ENCODE peak calls at places on chromosomes 6 and 20, in five cellular contexts. M is GM12878, U is K562, I is upper lobe of left lung, G is HepG2. B is an unnamed sample. For H3K27me3, the result is how much of the 10 kb centered on the place peaks cover.

GRCh38 chr6:163787001-163787667 is 372.6 kb downstream of the QKI start:
- ATAC-seq in I (no peak), U (no peak), M (no peak), G (no peak), B (no peak)

GRCh38 chr6:83168556-83168955 is 24.5 kb downstream of the PGM3 start:
- ATAC-seq in M (no peak), I (no peak), U (no peak), G (no peak), B (no peak)

GRCh38 chr20:46715292-46715756 is 5.9 kb downstream of the SLC2A10 start:
- ATAC-seq in G (peak), I (no peak), U (no peak), M (no peak), B (peak)

GRCh38 chr6:48570656-48571055 is 459.7 kb upstream of the PTCHD4 start:
- ATAC-seq in I (no peak), U (no peak), M (peak), G (no peak), B (no peak)

GRCh38 chr6:133235219-133235618 is 5.9 kb upstream of the EYA4 start:
- ATAC-seq in G (no peak), I (no peak), U (no peak), M (no peak), B (no peak)

GRCh38 chr20:36175016-36175415 is 20.5 kb downstream of the EPB41L1 start:
- ATAC-seq in I (no peak), U (no peak), M (no peak), G (no peak), B (no peak)

GRCh38 chr6:14275493-14275851 is 157.9 kb downstream of the CD83 start:
- ATAC-seq in M (no peak), I (no peak), U (no peak), G (no peak), B (no peak)

GRCh38 chr6:81682858-81683257 is 69.6 kb downstream of the TENT5A start:
- ATAC-seq in I (no peak), U (no peak), G (no peak), M (no peak), B (no peak)

GRCh38 chr20:45313943-45314342 is 5.8 kb upstream of the MATN4 start:
- ATAC-seq in G (no peak), U (no peak), M (no peak), I (no peak), B (no peak)

GRCh38 chr6:46323312-46323965 is 152.7 kb upstream of the ENPP5 start:
- ATAC-seq in G (no peak), I (no peak), U (no peak), M (no peak), B (peak)

GRCh38 chr20:58853976-58854637 is 1.6 kb downstream of the GNAS start:
- ATAC-seq in G (no peak), I (no peak), M (no peak), U (no peak), B (no peak)

GRCh38 chr6:170288091-170288631 is 2.7 kb downstream of the DLL1 start:
- ATAC-seq in U (no peak), I (no peak), G (no peak), M (no peak), B (no peak)

GRCh38 chr6:163554663-163555062 is 140.1 kb downstream of the QKI start:
- ATAC-seq in G (peak), U (peak), M (peak), I (peak), B (no peak)

GRCh38 chr6:150684715-150685459 is 85.2 kb downstream of the PLEKHG1 start:
- ATAC-seq in U (no peak), I (no peak), G (no peak), M (no peak), B (peak)
- TF ChIP-seq EP300 in U (no peak), I (peak), G (no peak), M (no peak), B (no peak)

DNA sequence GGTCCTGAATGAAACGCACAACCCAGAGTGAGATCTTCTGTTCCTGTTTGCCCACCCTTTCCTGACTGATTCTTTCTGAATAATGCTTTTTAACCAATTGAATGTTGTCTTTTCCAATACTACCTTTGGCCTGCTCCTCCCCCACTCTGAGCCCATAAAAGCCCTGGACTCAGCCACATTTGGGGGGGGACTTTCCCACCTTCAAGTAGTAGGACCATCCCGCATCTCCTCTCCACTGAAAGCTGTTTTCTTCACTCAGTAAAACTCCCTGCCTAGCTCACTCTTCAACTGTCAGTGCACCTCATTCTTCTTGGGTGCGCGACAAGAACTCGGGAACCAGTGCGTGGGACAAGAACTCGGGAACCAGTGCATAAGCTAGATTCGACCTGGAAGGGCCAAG is 77.9 kb downstream of the EPB41L2 start:
- ATAC-seq in I (no peak), M (no peak), G (no peak), U (no peak), B (no peak)
- H3K27me3 ChIP-seq in I (under half), M (under half), G (under half), U (under half), B (under half)

DNA sequence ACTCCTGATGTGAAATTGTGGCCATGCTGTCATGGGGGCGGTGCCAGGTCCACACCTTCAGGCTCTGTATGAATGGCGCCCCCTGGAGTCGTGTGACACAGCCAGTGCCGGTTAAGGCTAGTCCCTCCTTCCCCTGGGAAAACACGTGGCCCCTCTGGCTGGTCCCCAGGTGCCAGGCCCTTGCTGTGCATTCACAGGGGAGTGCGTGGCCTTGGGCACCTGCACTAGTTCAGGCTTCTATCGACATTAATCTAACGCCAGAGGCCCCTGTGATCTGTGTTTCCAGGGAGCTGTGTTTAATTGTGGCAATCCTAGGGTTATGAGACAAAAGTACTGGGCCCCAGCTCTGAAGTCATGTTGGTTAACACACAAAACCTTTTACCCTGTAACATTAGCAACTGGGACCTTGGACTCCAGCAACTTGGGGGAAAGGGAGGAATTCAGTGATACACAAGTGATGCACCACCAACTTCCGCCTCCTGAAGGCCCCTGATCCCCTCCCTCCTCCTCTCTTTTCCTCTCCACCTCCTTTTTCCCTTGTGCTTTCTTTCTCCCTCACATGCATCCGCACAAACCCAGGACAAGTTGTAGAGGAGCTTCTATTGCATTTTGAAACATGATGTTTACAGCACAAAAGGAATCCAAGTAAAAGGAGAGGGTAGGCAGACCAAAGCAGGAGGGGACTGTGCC is 74.0 kb downstream of the SSR1 start:
- ATAC-seq in I (peak), M (peak), G (peak), U (peak), B (peak)
- TF ChIP-seq EP300 in I (no peak), M (no peak), G (peak), U (peak), B (no peak)

GRCh38 chr6:26613717-26614683 is 17.2 kb downstream of the ABT1 start:
- ATAC-seq in G (peak), M (peak), U (no peak), I (peak), B (no peak)
- H3K27me3 ChIP-seq in G (under half), M (under half), U (under half), I (under half), B (half or more)

DNA sequence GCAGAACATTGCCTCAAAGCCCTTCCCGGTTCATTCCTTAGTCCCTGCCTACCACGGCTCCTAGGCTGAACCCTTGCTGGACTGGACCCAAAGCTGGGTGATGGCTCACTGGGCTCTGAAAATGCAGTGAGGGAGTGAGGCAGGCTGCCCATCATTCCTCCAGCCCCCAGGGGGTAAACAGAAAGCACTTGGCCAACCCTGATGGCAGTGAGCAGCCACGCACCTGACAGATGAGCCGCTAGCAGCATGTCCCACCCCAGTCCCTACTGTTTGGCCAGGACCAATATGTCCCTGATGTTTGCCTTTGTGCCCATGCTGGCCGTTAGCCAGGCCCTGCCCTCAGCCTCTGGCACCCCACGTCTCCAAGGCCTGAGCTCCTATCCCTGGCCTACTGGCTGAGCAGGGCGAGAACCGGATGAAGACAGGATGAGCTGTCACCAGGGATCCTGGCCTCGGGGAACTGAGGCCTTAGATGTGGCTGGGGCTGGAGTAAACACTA is 19.4 kb upstream of the BAK1 start:
- ATAC-seq in M (no peak), I (no peak), U (no peak), G (peak), B (no peak)
- TF ChIP-seq EP300 in M (no peak), I (no peak), U (no peak), G (no peak), B (no peak)

GRCh38 chr6:137056121-137056880 is 11.5 kb upstream of the IL20RA start:
- ATAC-seq in U (no peak), G (no peak), M (no peak), I (no peak), B (no peak)

GRCh38 chr6:137058037-137058436 is 13.3 kb upstream of the IL20RA start:
- ATAC-seq in I (no peak), G (no peak), M (no peak), U (no peak), B (no peak)
- H3K27me3 ChIP-seq in I (under half), G (under half), M (under half), U (under half), B (under half)

B was measured in gastroesophageal sphincter.